ENCODE peak calls at places on chromosomes 7 and 10, in eight cellular contexts. One of them, this sample, is unnamed.

GRCh38 chr7:103593691-103594090 is 147.7 kb upstream of the SLC26A5 start:
- DNase-seq in tibial artery: no peak
- DNase-seq in esophagus squamous epithelium: no peak
- DNase-seq in spleen: no peak
- DNase-seq in lower lobe of right lung: no peak
- DNase-seq in osteoblast: no peak
- DNase-seq in fibroblast of lung: peak; percentile 11
- DNase-seq in cardiac muscle cell: no peak
- DNase-seq in this sample: no peak

GRCh38 chr10:43093423-43094090 is 16.7 kb downstream of the RET start:
- DNase-seq in esophagus squamous epithelium: no peak
- DNase-seq in lower lobe of right lung: no peak
- DNase-seq in cardiac muscle cell: no peak
- DNase-seq in osteoblast: peak; percentile 86
- DNase-seq in tibial artery: no peak
- DNase-seq in spleen: no peak
- DNase-seq in fibroblast of lung: no peak
- DNase-seq in this sample: no peak

GRCh38 chr7:18386590-18386989 is 109.0 kb upstream of the HDAC9 start:
- DNase-seq in lower lobe of right lung: no peak
- DNase-seq in osteoblast: no peak
- DNase-seq in cardiac muscle cell: no peak
- DNase-seq in fibroblast of lung: no peak
- DNase-seq in spleen: no peak
- DNase-seq in esophagus squamous epithelium: no peak
- DNase-seq in tibial artery: no peak
- DNase-seq in this sample: no peak

GRCh38 chr10:132743925-132744490 is 41.9 kb downstream of the NKX6-2 start:
- DNase-seq in osteoblast: no peak
- DNase-seq in fibroblast of lung: peak; percentile 75
- DNase-seq in spleen: no peak
- DNase-seq in lower lobe of right lung: no peak
- DNase-seq in cardiac muscle cell: peak; percentile 18
- DNase-seq in tibial artery: no peak
- DNase-seq in esophagus squamous epithelium: no peak
- DNase-seq in this sample: no peak

GRCh38 chr10:29482591-29483421 is 152.0 kb downstream of the SVIL start:
- DNase-seq in osteoblast: no peak
- DNase-seq in cardiac muscle cell: peak; percentile 65
- DNase-seq in fibroblast of lung: peak; percentile 79
- DNase-seq in spleen: no peak
- DNase-seq in tibial artery: no peak
- DNase-seq in lower lobe of right lung: no peak
- DNase-seq in esophagus squamous epithelium: no peak
- DNase-seq in this sample: no peak

GRCh38 chr10:12465385-12466136 is 116.2 kb downstream of the CAMK1D start:
- DNase-seq in tibial artery: no peak
- DNase-seq in lower lobe of right lung: no peak
- DNase-seq in esophagus squamous epithelium: no peak
- DNase-seq in spleen: no peak
- DNase-seq in cardiac muscle cell: no peak
- DNase-seq in fibroblast of lung: peak; percentile 39
- DNase-seq in osteoblast: no peak
- DNase-seq in this sample: no peak

GRCh38 chr10:75612904-75613684 is 181.7 kb downstream of the LRMDA start:
- DNase-seq in lower lobe of right lung: no peak
- DNase-seq in tibial artery: peak; percentile 34
- DNase-seq in cardiac muscle cell: peak; percentile 95
- DNase-seq in fibroblast of lung: peak; percentile 85
- DNase-seq in spleen: no peak
- DNase-seq in osteoblast: no peak
- DNase-seq in esophagus squamous epithelium: no peak
- DNase-seq in this sample: no peak

GRCh38 chr7:158024881-158025280 is 562.7 kb downstream of the PTPRN2 start:
- DNase-seq in fibroblast of lung: no peak
- DNase-seq in esophagus squamous epithelium: no peak
- DNase-seq in cardiac muscle cell: no peak
- DNase-seq in osteoblast: no peak
- DNase-seq in spleen: no peak
- DNase-seq in tibial artery: peak; percentile 6
- DNase-seq in lower lobe of right lung: no peak
- DNase-seq in this sample: no peak

GRCh38 chr10:99394256-99394655 is 36.2 kb downstream of the GOT1 start:
- DNase-seq in fibroblast of lung: no peak
- DNase-seq in spleen: no peak
- DNase-seq in cardiac muscle cell: no peak
- DNase-seq in osteoblast: no peak
- DNase-seq in tibial artery: no peak
- DNase-seq in lower lobe of right lung: no peak
- DNase-seq in esophagus squamous epithelium: no peak
- DNase-seq in this sample: no peak

GRCh38 chr10:31706921-31707571 is 221.6 kb downstream of the ARHGAP12 start:
- DNase-seq in tibial artery: peak; percentile 62
- DNase-seq in lower lobe of right lung: peak; percentile 71
- DNase-seq in fibroblast of lung: no peak
- DNase-seq in esophagus squamous epithelium: no peak
- DNase-seq in osteoblast: no peak
- DNase-seq in cardiac muscle cell: peak; percentile 30
- DNase-seq in spleen: peak; percentile 80
- DNase-seq in this sample: no peak

GRCh38 chr10:17548786-17549185 is 68.4 kb downstream of the HACD1 start:
- DNase-seq in esophagus squamous epithelium: no peak
- DNase-seq in tibial artery: no peak
- DNase-seq in spleen: no peak
- DNase-seq in fibroblast of lung: peak; percentile 82
- DNase-seq in cardiac muscle cell: peak; percentile 58
- DNase-seq in osteoblast: peak; percentile 27
- DNase-seq in lower lobe of right lung: no peak
- DNase-seq in this sample: no peak

GRCh38 chr7:18151419-18151818 is 123.8 kb upstream of the PRPS1L1 start:
- DNase-seq in lower lobe of right lung: no peak
- DNase-seq in fibroblast of lung: no peak
- DNase-seq in esophagus squamous epithelium: no peak
- DNase-seq in tibial artery: no peak
- DNase-seq in spleen: no peak
- DNase-seq in osteoblast: no peak
- DNase-seq in cardiac muscle cell: no peak
- DNase-seq in this sample: no peak

GRCh38 chr10:116094356-116094755 is 178.7 kb downstream of the GFRA1 start:
- DNase-seq in osteoblast: no peak
- DNase-seq in lower lobe of right lung: no peak
- DNase-seq in esophagus squamous epithelium: no peak
- DNase-seq in cardiac muscle cell: no peak
- DNase-seq in spleen: no peak
- DNase-seq in fibroblast of lung: no peak
- DNase-seq in tibial artery: no peak
- DNase-seq in this sample: no peak

DNA sequence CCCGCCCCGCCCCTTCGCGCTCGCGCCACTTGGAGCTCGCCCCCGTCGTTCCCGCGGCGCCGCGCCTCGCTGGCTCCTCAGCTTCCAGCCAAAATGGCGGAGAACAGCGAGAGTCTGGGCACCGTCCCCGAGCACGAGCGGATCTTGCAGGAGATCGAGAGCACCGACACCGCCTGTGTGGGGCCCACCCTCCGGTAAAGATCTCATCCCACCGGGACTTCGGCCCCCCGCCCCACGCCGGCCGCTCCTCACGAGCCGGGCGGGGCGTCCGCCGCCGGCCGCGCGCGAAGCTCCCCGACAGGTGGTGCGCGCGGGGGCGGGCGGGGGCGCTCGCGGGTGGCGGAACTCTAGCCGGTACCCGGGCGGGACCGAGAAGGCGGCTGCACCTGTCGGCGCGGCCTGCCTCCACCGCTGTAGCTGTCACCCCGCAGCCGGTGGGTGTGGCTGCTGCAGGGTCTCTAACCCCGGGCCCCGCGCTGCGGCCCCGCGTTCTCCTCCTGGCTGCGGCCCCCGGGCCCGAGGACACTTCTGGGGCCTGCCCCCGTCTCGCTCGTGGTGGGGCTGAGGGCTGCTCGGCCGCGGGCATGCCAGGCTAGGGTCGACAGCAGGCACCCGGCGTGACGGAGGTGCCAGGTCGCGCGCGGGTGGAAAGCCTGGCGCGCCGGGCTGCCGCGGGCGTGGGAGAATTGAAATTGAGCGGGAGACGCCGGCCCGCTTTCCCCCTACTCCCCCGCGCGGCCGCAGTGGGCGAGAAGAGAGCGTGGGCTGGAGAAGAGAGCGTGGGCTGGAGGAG is at the start of gene EXOC6:
- DNase-seq in osteoblast: peak; percentile 99
- DNase-seq in lower lobe of right lung: peak; percentile 91
- DNase-seq in spleen: peak; percentile 97
- DNase-seq in cardiac muscle cell: peak; percentile 84
- DNase-seq in tibial artery: peak; percentile 66
- DNase-seq in fibroblast of lung: peak; percentile 77
- DNase-seq in esophagus squamous epithelium: peak; percentile 43
- DNase-seq in this sample: no peak
- TF ChIP-seq CTCF in osteoblast: no peak
- TF ChIP-seq CTCF in lower lobe of right lung: peak; percentile 18
- TF ChIP-seq CTCF in spleen: peak; percentile 40
- TF ChIP-seq CTCF in cardiac muscle cell: no peak
- TF ChIP-seq CTCF in tibial artery: no peak
- TF ChIP-seq CTCF in fibroblast of lung: no peak
- TF ChIP-seq CTCF in esophagus squamous epithelium: no peak
- TF ChIP-seq CTCF in this sample: peak; percentile 9

DNA sequence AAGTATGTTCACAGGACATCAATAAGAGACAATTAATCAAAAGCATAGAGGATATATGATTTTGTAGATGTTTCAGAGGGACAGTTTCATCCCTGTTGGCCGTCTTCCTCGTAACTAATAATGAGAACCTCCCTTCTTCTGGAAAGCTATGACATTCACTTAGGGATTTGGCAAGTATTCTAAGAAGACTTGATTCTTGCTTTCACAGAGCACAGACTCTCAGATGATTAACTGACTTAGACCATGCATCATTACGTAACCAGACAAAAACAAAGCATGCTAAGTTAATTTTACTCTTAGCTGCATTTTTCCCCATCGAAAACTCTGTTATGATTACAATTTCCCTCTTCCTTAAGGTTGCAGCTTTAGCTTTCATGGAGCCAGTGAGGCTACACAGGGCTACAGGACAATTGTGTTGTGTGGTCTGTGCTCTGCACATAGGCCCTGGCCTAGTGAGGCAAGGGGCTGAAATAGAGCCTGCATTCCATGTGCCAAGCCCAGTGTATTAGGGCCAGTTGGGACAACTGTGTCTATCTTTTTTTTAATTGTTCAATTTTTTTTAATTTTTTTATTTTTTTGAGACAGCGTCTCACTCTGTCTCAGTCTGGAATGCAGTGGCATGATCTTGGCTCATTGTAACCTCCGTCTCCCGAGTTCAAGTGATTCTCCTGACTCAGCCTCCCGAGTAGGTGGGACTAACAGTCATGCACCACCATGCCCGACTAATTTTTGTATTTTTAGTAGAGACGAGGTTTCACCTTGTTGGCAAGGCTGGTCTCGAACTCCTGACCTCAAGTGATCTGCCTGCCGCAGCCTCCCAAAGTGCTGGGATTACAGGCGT is 105.3 kb downstream of the PLXDC2 start:
- DNase-seq in esophagus squamous epithelium: no peak
- DNase-seq in spleen: no peak
- DNase-seq in fibroblast of lung: peak; percentile 94
- DNase-seq in tibial artery: no peak
- DNase-seq in cardiac muscle cell: peak; percentile 83
- DNase-seq in osteoblast: peak; percentile 39
- DNase-seq in lower lobe of right lung: no peak
- DNase-seq in this sample: no peak
- H3K27me3 ChIP-seq in esophagus squamous epithelium: no peaks in the 10 kb centered on the region
- H3K27me3 ChIP-seq in spleen: no peaks in the 10 kb centered on the region
- H3K27me3 ChIP-seq in fibroblast of lung: no peaks in the 10 kb centered on the region
- H3K27me3 ChIP-seq in tibial artery: no peaks in the 10 kb centered on the region
- H3K27me3 ChIP-seq in cardiac muscle cell: no peaks in the 10 kb centered on the region
- H3K27me3 ChIP-seq in osteoblast: no peaks in the 10 kb centered on the region
- H3K27me3 ChIP-seq in lower lobe of right lung: no peaks in the 10 kb centered on the region
- H3K27me3 ChIP-seq in this sample: no peaks in the 10 kb centered on the region

GRCh38 chr10:124027306-124028050 is 65.9 kb downstream of the CHST15 start:
- DNase-seq in fibroblast of lung: no peak
- DNase-seq in tibial artery: no peak
- DNase-seq in spleen: peak; percentile 41
- DNase-seq in esophagus squamous epithelium: no peak
- DNase-seq in cardiac muscle cell: no peak
- DNase-seq in osteoblast: peak; percentile 62
- DNase-seq in lower lobe of right lung: no peak
- DNase-seq in this sample: no peak

GRCh38 chr10:124025152-124025551 is 68.2 kb downstream of the CHST15 start:
- DNase-seq in osteoblast: peak; percentile 76
- DNase-seq in spleen: peak; percentile 58
- DNase-seq in esophagus squamous epithelium: no peak
- DNase-seq in fibroblast of lung: peak; percentile 30
- DNase-seq in cardiac muscle cell: no peak
- DNase-seq in lower lobe of right lung: no peak
- DNase-seq in tibial artery: no peak
- DNase-seq in this sample: no peak

GRCh38 chr10:124025638-124026336 is 67.6 kb downstream of the CHST15 start:
- DNase-seq in cardiac muscle cell: peak; percentile 51
- DNase-seq in tibial artery: no peak
- DNase-seq in esophagus squamous epithelium: no peak
- DNase-seq in osteoblast: peak; percentile 76
- DNase-seq in spleen: peak; percentile 67
- DNase-seq in fibroblast of lung: peak; percentile 23
- DNase-seq in lower lobe of right lung: no peak
- DNase-seq in this sample: no peak

GRCh38 chr10:124028700-124029487 is 64.5 kb downstream of the CHST15 start:
- DNase-seq in lower lobe of right lung: no peak
- DNase-seq in spleen: peak; percentile 59
- DNase-seq in esophagus squamous epithelium: no peak
- DNase-seq in fibroblast of lung: no peak
- DNase-seq in tibial artery: no peak
- DNase-seq in osteoblast: peak; percentile 66
- DNase-seq in cardiac muscle cell: no peak
- DNase-seq in this sample: no peak

DNA sequence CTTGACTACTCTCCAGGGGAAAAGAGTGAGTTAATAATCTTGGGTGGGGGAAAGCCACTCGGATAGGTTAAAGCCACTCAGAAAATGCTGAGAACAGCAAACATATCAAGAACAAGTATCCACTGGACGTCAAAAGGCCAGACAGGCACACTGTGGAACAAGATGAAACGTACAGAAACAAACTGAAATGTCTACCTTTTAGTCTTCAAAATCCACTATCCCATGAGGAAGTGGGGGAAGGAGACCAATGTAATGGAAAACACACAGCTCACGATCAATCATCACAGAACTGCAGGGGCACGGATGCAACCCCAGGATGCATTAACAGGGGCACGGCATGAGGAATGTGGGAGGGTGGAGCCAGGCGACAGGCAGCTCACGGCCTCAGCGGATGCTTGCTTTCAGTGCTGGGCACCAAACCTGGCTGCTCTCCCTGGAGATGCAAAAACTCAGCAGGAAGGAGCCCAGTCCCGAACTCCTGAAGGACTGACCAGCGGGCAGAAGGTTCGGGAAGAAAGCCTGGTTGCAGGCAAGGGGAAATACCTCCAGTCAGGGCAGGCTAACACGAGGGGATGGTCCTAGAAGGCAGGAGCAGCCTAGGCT is 67.0 kb downstream of the CHST15 start:
- DNase-seq in tibial artery: no peak
- DNase-seq in cardiac muscle cell: no peak
- DNase-seq in fibroblast of lung: no peak
- DNase-seq in lower lobe of right lung: no peak
- DNase-seq in esophagus squamous epithelium: no peak
- DNase-seq in spleen: peak; percentile 56
- DNase-seq in osteoblast: peak; percentile 37
- DNase-seq in this sample: no peak
- TF ChIP-seq CTCF in tibial artery: no peak
- TF ChIP-seq CTCF in cardiac muscle cell: no peak
- TF ChIP-seq CTCF in fibroblast of lung: no peak
- TF ChIP-seq CTCF in lower lobe of right lung: no peak
- TF ChIP-seq CTCF in esophagus squamous epithelium: no peak
- TF ChIP-seq CTCF in spleen: no peak
- TF ChIP-seq CTCF in osteoblast: no peak
- TF ChIP-seq CTCF in this sample: no peak

GRCh38 chr10:69650589-69651261 is 20.7 kb downstream of the FAM241B start:
- DNase-seq in spleen: peak; percentile 47
- DNase-seq in esophagus squamous epithelium: no peak
- DNase-seq in lower lobe of right lung: no peak
- DNase-seq in fibroblast of lung: no peak
- DNase-seq in tibial artery: no peak
- DNase-seq in osteoblast: peak; percentile 72
- DNase-seq in cardiac muscle cell: no peak
- DNase-seq in this sample: no peak
- H3K27me3 ChIP-seq in spleen: peaks cover 17% of the 10 kb centered on the region
- H3K27me3 ChIP-seq in esophagus squamous epithelium: no peaks in the 10 kb centered on the region
- H3K27me3 ChIP-seq in lower lobe of right lung: no peaks in the 10 kb centered on the region
- H3K27me3 ChIP-seq in fibroblast of lung: peaks cover 2% of the 10 kb centered on the region
- H3K27me3 ChIP-seq in tibial artery: no peaks in the 10 kb centered on the region
- H3K27me3 ChIP-seq in osteoblast: peaks cover 30% of the 10 kb centered on the region
- H3K27me3 ChIP-seq in cardiac muscle cell: no peaks in the 10 kb centered on the region
- H3K27me3 ChIP-seq in this sample: peaks cover 46% of the 10 kb centered on the region